ENCODE peak calls at places on chromosomes 2 and 18, in nine cellular contexts. I, F, W, P, A, U, C, N and O are unnamed samples.

GRCh38 chr18:12092398-12093229 is 1.0 kb upstream of the ANKRD62 start:
- DNase-seq in A (no peak), U (no peak), N (peak; percentile 18), F (peak; percentile 63), W (peak; percentile 50), I (peak; percentile 63), P (no peak), C (peak; percentile 41), O (no peak)

GRCh38 chr2:241008711-241009121 is 10.3 kb downstream of the SNED1 start:
- DNase-seq in A (peak; percentile 68), I (no peak), F (no peak), P (no peak), U (no peak), W (no peak), N (no peak), C (no peak), O (no peak)

GRCh38 chr18:10916865-10917264 is 232.5 kb downstream of the PIEZO2 start:
- DNase-seq in F (no peak), I (no peak), U (no peak), A (no peak), W (no peak), P (no peak), N (no peak), C (no peak), O (no peak)

GRCh38 chr2:9699139-9699823 is 68.5 kb upstream of the YWHAQ start:
- DNase-seq in C (peak; percentile 68), F (no peak), I (no peak), A (no peak), P (peak; percentile 79), W (no peak), N (no peak), U (peak; percentile 37), O (peak; percentile 19)

GRCh38 chr18:22346342-22346967 is 71.3 kb downstream of the CTAGE1 start:
- DNase-seq in U (no peak), I (peak; percentile 81), P (peak; percentile 80), N (peak; percentile 20), C (no peak), F (no peak), A (no peak), W (no peak), O (peak; percentile 46)

GRCh38 chr2:169761251-169761969 is 27.8 kb downstream of the KLHL23 start:
- DNase-seq in C (no peak), A (no peak), P (no peak), N (no peak), U (no peak), F (no peak), W (no peak), I (no peak), O (no peak)

GRCh38 chr2:43424262-43425207 is 171.3 kb downstream of the THADA start:
- DNase-seq in P (no peak), U (no peak), I (no peak), A (no peak), F (no peak), C (no peak), W (no peak), N (no peak), O (peak; percentile 55)

GRCh38 chr2:30936924-30937323 is 129.7 kb upstream of the CAPN13 start:
- DNase-seq in W (no peak), U (no peak), A (no peak), I (no peak), P (no peak), N (no peak), C (no peak), F (no peak), O (no peak)

GRCh38 chr2:127573771-127574170 is 38.3 kb downstream of the MYO7B start:
- DNase-seq in C (no peak), I (no peak), A (peak; percentile 66), F (no peak), U (no peak), W (no peak), P (no peak), N (no peak), O (no peak)

GRCh38 chr2:237281900-237282306 is 132.1 kb downstream of the COL6A3 start:
- DNase-seq in A (no peak), I (no peak), N (peak; percentile 96), F (no peak), C (no peak), U (no peak), P (peak; percentile 98), W (no peak), O (no peak)

GRCh38 chr2:12928197-12928596 is 211.5 kb downstream of the TRIB2 start:
- DNase-seq in I (no peak), U (peak; percentile 68), W (no peak), N (peak; percentile 48), A (no peak), F (no peak), C (no peak), P (peak; percentile 86), O (peak; percentile 7)

GRCh38 chr2:233350708-233351107 is 3.6 kb upstream of the DGKD start:
- DNase-seq in F (no peak), I (peak; percentile 27), N (peak; percentile 93), W (no peak), A (no peak), P (peak; percentile 93), C (peak; percentile 98), U (peak; percentile 79), O (peak; percentile 44)

GRCh38 chr2:28949617-28950305 is 31.3 kb upstream of the TOGARAM2 start:
- DNase-seq in F (no peak), C (no peak), P (no peak), I (no peak), U (no peak), W (no peak), A (no peak), N (no peak), O (no peak)

GRCh38 chr2:169362346-169363026 is at the start of gene LRP2:
- DNase-seq in A (no peak), C (no peak), N (no peak), W (peak; percentile 9), F (peak; percentile 45), I (peak; percentile 13), P (no peak), U (no peak), O (peak; percentile 48)

GRCh38 chr2:190986221-190986953 is 27.6 kb downstream of the STAT1 start:
- DNase-seq in U (no peak), W (no peak), N (peak; percentile 88), I (no peak), F (peak; percentile 41), C (no peak), A (no peak), P (no peak), O (no peak)

GRCh38 chr2:109726666-109727270 is 67.3 kb upstream of the RGPD5 start:
- DNase-seq in I (peak; percentile 52), W (no peak), N (no peak), A (no peak), C (no peak), F (no peak), U (no peak), P (no peak), O (no peak)

GRCh38 chr2:205658068-205658467 is 24.2 kb upstream of the NRP2 start:
- DNase-seq in I (no peak), W (no peak), A (no peak), N (no peak), P (no peak), C (no peak), U (no peak), F (no peak), O (no peak)
- TF ChIP-seq CTCF in I (no peak), W (no peak), A (no peak), N (no peak), P (no peak), C (no peak), U (no peak), F (no peak), O (no peak)

DNA sequence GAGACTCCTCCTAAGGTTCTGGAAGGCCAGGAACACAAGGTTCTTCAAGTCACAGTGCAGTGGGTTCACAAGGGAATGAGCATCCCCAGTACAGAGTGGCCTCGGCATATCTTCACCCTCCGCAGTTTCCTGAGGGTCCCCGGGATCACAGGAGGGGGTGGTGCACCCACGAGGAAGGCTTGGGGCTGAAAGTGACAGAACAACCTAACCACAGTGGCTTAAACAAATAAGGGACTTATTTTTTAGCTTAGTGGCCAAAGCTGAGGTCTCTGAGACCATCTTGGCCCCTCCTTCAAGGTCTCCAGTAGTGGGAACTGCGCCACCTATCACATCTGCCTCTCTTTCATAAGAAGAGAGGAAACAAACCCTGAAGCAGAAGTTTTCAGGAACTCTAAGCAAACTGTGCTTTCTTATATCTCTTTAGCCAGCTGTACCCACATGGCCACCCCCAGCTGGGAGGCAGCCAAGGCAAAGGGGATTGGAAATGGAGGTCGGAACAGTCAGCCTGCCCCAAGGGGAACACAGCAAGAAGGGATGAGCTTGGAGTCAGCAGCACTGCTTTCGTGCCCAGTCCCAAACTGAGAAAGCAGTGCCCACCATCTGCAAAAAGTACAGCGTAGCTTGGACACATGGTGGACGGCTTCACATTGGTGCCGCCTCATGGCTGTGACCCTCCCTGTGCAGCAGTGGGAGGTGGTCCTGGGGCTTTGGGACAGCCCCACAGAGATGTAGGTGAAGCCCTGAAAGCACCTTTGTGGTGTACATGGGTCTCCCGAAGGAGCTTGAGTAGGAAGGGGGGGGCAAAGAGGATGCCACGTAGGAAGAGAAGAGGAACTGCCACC is 260.0 kb upstream of the ID2 start:
- DNase-seq in A (no peak), F (no peak), N (no peak), P (no peak), C (no peak), U (no peak), W (peak; percentile 66), I (no peak), O (no peak)
- TF ChIP-seq CTCF in A (no peak), F (no peak), N (no peak), P (no peak), C (no peak), U (no peak), W (peak; percentile 43), I (no peak), O (no peak)

GRCh38 chr2:196160966-196161365 is 10.4 kb downstream of the STK17B start:
- DNase-seq in F (no peak), N (no peak), W (no peak), C (no peak), U (no peak), A (no peak), P (no peak), I (no peak), O (no peak)

GRCh38 chr2:196159223-196159892 is 12.0 kb downstream of the STK17B start:
- DNase-seq in W (no peak), P (no peak), F (no peak), A (no peak), I (no peak), C (no peak), U (no peak), N (no peak), O (peak; percentile 63)

GRCh38 chr2:196163285-196163684 is 8.1 kb downstream of the STK17B start:
- DNase-seq in N (no peak), W (no peak), P (no peak), F (no peak), C (no peak), A (no peak), U (no peak), I (no peak), O (no peak)

GRCh38 chr2:196162586-196163180 is 8.7 kb downstream of the STK17B start:
- DNase-seq in A (no peak), F (no peak), U (no peak), P (no peak), W (no peak), N (no peak), C (no peak), I (no peak), O (peak; percentile 44)

GRCh38 chr2:196160101-196160500 is 11.3 kb downstream of the STK17B start:
- DNase-seq in N (peak; percentile 75), U (peak; percentile 65), C (no peak), I (peak; percentile 62), F (no peak), A (no peak), P (peak; percentile 95), W (peak; percentile 51), O (peak; percentile 84)
- TF ChIP-seq CTCF in N (no peak), U (no peak), C (no peak), I (no peak), F (no peak), A (no peak), P (no peak), W (no peak), O (no peak)

GRCh38 chr2:74178211-74179062 is at the start of gene MOB1A:
- DNase-seq in P (peak; percentile 99), C (peak; percentile 96), W (peak; percentile 94), F (peak; percentile 99), A (peak; percentile 99), I (peak; percentile 99), U (peak; percentile 93), N (peak; percentile 99), O (peak; percentile 99)
- TF ChIP-seq CTCF in P (no peak), C (no peak), W (no peak), F (no peak), A (peak; percentile 65), I (no peak), U (no peak), N (no peak), O (no peak)